ENCODE peak calls at places on chromosomes 16 and 17, in four cellular contexts. L is BJ, P is germinal center, I is heart right ventricle. C is an unnamed sample.
A peak's percentile ranks its signal among the peaks of the same experiment; 100 is the strongest.

GRCh38 chr17:3740611-3741073 is 16.9 kb downstream of the HASPIN start:
- DNase-seq in I (no peak), L (no peak), P (peak; percentile 54), C (no peak)

GRCh38 chr17:41781404-41782110 is 5.0 kb downstream of the JUP start:
- DNase-seq in I (peak; percentile 56), L (no peak), P (no peak), C (no peak)

GRCh38 chr16:47211218-47211617 is 67.5 kb upstream of the NETO2 start:
- DNase-seq in L (no peak), I (no peak), P (no peak), C (no peak)

GRCh38 chr17:26809033-26809432 is 484.9 kb upstream of the WSB1 start:
- DNase-seq in P (no peak), L (no peak), I (no peak), C (no peak)

GRCh38 chr16:61887903-61888302 is 148.3 kb downstream of the CDH8 start:
- DNase-seq in P (no peak), I (no peak), L (no peak), C (no peak)

GRCh38 chr17:79788455-79788854 is 8.4 kb downstream of the CBX8 start:
- DNase-seq in L (no peak), P (no peak), I (no peak), C (no peak)

GRCh38 chr17:29179232-29180036 is 764 bp downstream of the MYO18A start:
- DNase-seq in I (peak; percentile 54), L (no peak), P (no peak), C (no peak)

GRCh38 chr16:57039148-57039812 is 49.9 kb downstream of the NLRC5 start:
- DNase-seq in I (no peak), P (peak; percentile 31), L (peak; percentile 33), C (peak; percentile 61)

GRCh38 chr17:4934173-4934979 is 2.3 kb downstream of the GP1BA start:
- DNase-seq in I (peak; percentile 37), P (no peak), L (no peak), C (no peak)

GRCh38 chr17:81371910-81372760 is 23.1 kb upstream of the BAHCC1 start:
- DNase-seq in P (no peak), I (peak; percentile 67), L (no peak), C (no peak)

GRCh38 chr17:82750241-82750905 is 1.5 kb upstream of the TBCD start:
- DNase-seq in P (no peak), L (no peak), I (no peak), C (no peak)

GRCh38 chr16:12545292-12545610 is 258.4 kb downstream of the CPPED1 start:
- DNase-seq in I (no peak), L (no peak), P (no peak), C (no peak)

GRCh38 chr16:31428277-31428597 is at the start of gene COX6A2:
- DNase-seq in P (no peak), L (no peak), I (peak; percentile 65), C (no peak)

GRCh38 chr17:77308768-77309726 is 168.3 kb downstream of the SEC14L1 start:
- DNase-seq in P (no peak), L (peak; percentile 46), I (no peak), C (no peak)

GRCh38 chr17:64174686-64175456 is 44.9 kb upstream of the ERN1 start:
- DNase-seq in I (no peak), P (no peak), L (no peak), C (peak; percentile 26)

GRCh38 chr17:67999291-67999911 is 3.1 kb upstream of the C17orf58 start:
- DNase-seq in I (no peak), L (no peak), P (no peak), C (no peak)

C was measured in HS-5.